ENCODE peak calls at places on chromosome 1, in four cellular contexts. D, V, C and J are unnamed samples.

GRCh38 chr1:58932820-58933598 is 149.2 kb upstream of the JUN start:
- DNase-seq in D (no peak), C (no peak), V (peak), J (peak)

GRCh38 chr1:75615664-75616435 is 4.9 kb upstream of the SLC44A5 start:
- DNase-seq in V (no peak), C (no peak), D (no peak), J (no peak)

GRCh38 chr1:212667223-212668139 is 32.2 kb downstream of the BATF3 start:
- DNase-seq in V (peak), C (no peak), D (no peak), J (peak)

GRCh38 chr1:39328110-39328509 is 123.6 kb downstream of the MACF1 start:
- DNase-seq in C (no peak), V (no peak), D (no peak), J (no peak)

GRCh38 chr1:156816561-156817328 is at the start of gene SH2D2A:
- DNase-seq in V (no peak), D (peak), C (peak), J (no peak)

GRCh38 chr1:203860396-203860951 is 925 bp upstream of the SNRPE start:
- DNase-seq in C (no peak), V (no peak), D (no peak), J (no peak)

GRCh38 chr1:19437911-19438310 is 47.4 kb downstream of the CAPZB start:
- DNase-seq in V (no peak), D (no peak), C (no peak), J (no peak)

GRCh38 chr1:6352138-6352563 is 41.4 kb downstream of the ACOT7 start:
- DNase-seq in D (no peak), C (no peak), V (no peak), J (no peak)

GRCh38 chr1:234691567-234691966 is 81.6 kb upstream of the IRF2BP2 start:
- DNase-seq in C (no peak), D (no peak), V (no peak), J (no peak)

GRCh38 chr1:210882414-210883221 is 251.3 kb downstream of the KCNH1 start:
- DNase-seq in C (no peak), V (peak), D (no peak), J (peak)

GRCh38 chr1:40462956-40463590 is 12.8 kb downstream of the ZFP69B start:
- DNase-seq in D (no peak), C (no peak), V (peak), J (no peak)

GRCh38 chr1:198496216-198497143 is 44.0 kb downstream of the ATP6V1G3 start:
- DNase-seq in C (no peak), V (peak), D (no peak), J (no peak)

GRCh38 chr1:180643693-180644092 is 11.9 kb downstream of the XPR1 start:
- DNase-seq in C (no peak), V (no peak), D (no peak), J (no peak)

GRCh38 chr1:210689741-210690635 is 361.3 kb downstream of the HHAT start:
- DNase-seq in D (no peak), V (no peak), C (no peak), J (no peak)

GRCh38 chr1:203796223-203796747 is 862 bp downstream of the ZBED6 start:
- DNase-seq in V (no peak), C (peak), D (peak), J (no peak)

GRCh38 chr1:110523011-110523410 is 4.0 kb upstream of the KCNA10 start:
- DNase-seq in C (no peak), V (no peak), D (no peak), J (no peak)

GRCh38 chr1:82392946-82393345 is 592.2 kb downstream of the ADGRL2 start:
- DNase-seq in D (no peak), V (no peak), C (no peak), J (no peak)

GRCh38 chr1:18302788-18303413 is 177.8 kb upstream of the KLHDC7A start:
- DNase-seq in V (no peak), D (no peak), C (no peak), J (no peak)

GRCh38 chr1:113929750-113930498 is 800 bp downstream of the HIPK1 start:
- DNase-seq in D (no peak), C (peak), V (no peak), J (no peak)

GRCh38 chr1:99496067-99496466 is 149.8 kb upstream of the PALMD start:
- DNase-seq in C (no peak), D (no peak), V (no peak), J (no peak)

GRCh38 chr1:36968730-36969129 is 65.6 kb downstream of the GRIK3 start:
- DNase-seq in D (no peak), V (no peak), C (no peak), J (no peak)

GRCh38 chr1:211324992-211325775 is 1.4 kb upstream of the TRAF5 start:
- DNase-seq in V (no peak), C (no peak), D (no peak), J (no peak)

GRCh38 chr1:116379057-116379630 is 6.1 kb downstream of the ATP1A1 start:
- DNase-seq in V (no peak), D (no peak), C (no peak), J (no peak)

GRCh38 chr1:155859234-155859829 is at the start of gene SYT11:
- DNase-seq in V (peak), D (peak), C (peak), J (peak)

GRCh38 chr1:75472971-75473603 is 137.8 kb downstream of the SLC44A5 start:
- DNase-seq in V (peak), C (no peak), D (no peak), J (no peak)

GRCh38 chr1:47629201-47629600 is 191.4 kb downstream of the FOXD2 start:
- DNase-seq in V (no peak), D (no peak), C (no peak), J (no peak)

GRCh38 chr1:47662068-47662467 is 224.2 kb downstream of the FOXD2 start:
- DNase-seq in D (no peak), V (no peak), C (no peak), J (no peak)

GRCh38 chr1:32249831-32250525 is 1.1 kb upstream of the LCK start:
- DNase-seq in V (no peak), C (peak), D (peak), J (no peak)

GRCh38 chr1:224058303-224058702 is 55.6 kb upstream of the FBXO28 start:
- DNase-seq in D (no peak), C (no peak), V (no peak), J (no peak)

GRCh38 chr1:47872871-47873270 is 124.3 kb downstream of the TRABD2B start:
- DNase-seq in C (no peak), V (no peak), D (no peak), J (no peak)

GRCh38 chr1:61084560-61084991 is 2.2 kb downstream of the NFIA start:
- DNase-seq in V (no peak), D (no peak), C (no peak), J (no peak)

GRCh38 chr1:3270403-3271245 is 183.8 kb upstream of the ARHGEF16 start:
- DNase-seq in D (no peak), V (no peak), C (no peak), J (no peak)

GRCh38 chr1:53328490-53329182 is 766 bp upstream of the LRP8 start:
- DNase-seq in V (no peak), C (no peak), D (no peak), J (no peak)

GRCh38 chr1:100359139-100359538 is 6.8 kb downstream of the CDC14A start:
- DNase-seq in C (no peak), V (no peak), D (no peak), J (no peak)

GRCh38 chr1:71881611-71882010 is 400.7 kb downstream of the NEGR1 start:
- DNase-seq in C (no peak), D (no peak), V (no peak), J (peak)

GRCh38 chr1:64282353-64282752 is 78.9 kb downstream of the UBE2U start:
- DNase-seq in V (no peak), D (no peak), C (no peak), J (no peak)

GRCh38 chr1:108841703-108842102 is 15.2 kb downstream of the AKNAD1 start:
- DNase-seq in C (no peak), V (no peak), D (no peak), J (no peak)

GRCh38 chr1:6935379-6936307 is 150.4 kb downstream of the CAMTA1 start:
- DNase-seq in C (no peak), V (no peak), D (no peak), J (no peak)

GRCh38 chr1:11478571-11479374 is at the start of gene DISP3:
- DNase-seq in C (peak), D (peak), V (peak), J (no peak)